ENCODE peak calls at places on chromosomes 2 and 18, in eight cellular contexts. One of them, this sample, is unnamed.

GRCh38 chr2:184305105-184305504 is 293.2 kb upstream of the ZNF804A start:
- DNase-seq in DND-41: no peak
- DNase-seq in K562: no peak
- DNase-seq in mammary epithelial cell: no peak
- DNase-seq in hepatocyte: no peak
- DNase-seq in endothelial cell of umbilical vein: no peak
- DNase-seq in neural progenitor cell: no peak
- DNase-seq in PC-9: no peak
- DNase-seq in this sample: peak

GRCh38 chr2:126244937-126245336 is 411.0 kb upstream of the GYPC start:
- DNase-seq in DND-41: peak
- DNase-seq in K562: peak
- DNase-seq in mammary epithelial cell: no peak
- DNase-seq in hepatocyte: peak
- DNase-seq in endothelial cell of umbilical vein: no peak
- DNase-seq in neural progenitor cell: peak
- DNase-seq in PC-9: peak
- DNase-seq in this sample: no peak

GRCh38 chr2:215862211-215862610 is 151.1 kb downstream of the MREG start:
- DNase-seq in DND-41: no peak
- DNase-seq in K562: no peak
- DNase-seq in mammary epithelial cell: no peak
- DNase-seq in hepatocyte: no peak
- DNase-seq in endothelial cell of umbilical vein: peak
- DNase-seq in neural progenitor cell: no peak
- DNase-seq in PC-9: no peak
- DNase-seq in this sample: no peak

GRCh38 chr2:133967326-133967725 is 286.5 kb upstream of the MGAT5 start:
- DNase-seq in DND-41: no peak
- DNase-seq in K562: no peak
- DNase-seq in mammary epithelial cell: no peak
- DNase-seq in hepatocyte: no peak
- DNase-seq in endothelial cell of umbilical vein: no peak
- DNase-seq in neural progenitor cell: no peak
- DNase-seq in PC-9: no peak
- DNase-seq in this sample: no peak

GRCh38 chr2:216693414-216694100 is 1.8 kb downstream of the IGFBP5 start:
- DNase-seq in DND-41: no peak
- DNase-seq in K562: no peak
- DNase-seq in mammary epithelial cell: no peak
- DNase-seq in hepatocyte: no peak
- DNase-seq in endothelial cell of umbilical vein: no peak
- DNase-seq in neural progenitor cell: peak
- DNase-seq in PC-9: no peak
- DNase-seq in this sample: no peak

GRCh38 chr18:37519506-37520135 is 46.0 kb downstream of the CELF4 start:
- DNase-seq in DND-41: no peak
- DNase-seq in K562: no peak
- DNase-seq in mammary epithelial cell: no peak
- DNase-seq in hepatocyte: no peak
- DNase-seq in endothelial cell of umbilical vein: no peak
- DNase-seq in neural progenitor cell: no peak
- DNase-seq in PC-9: no peak
- DNase-seq in this sample: no peak

GRCh38 chr18:39344487-39344886 is 1778.9 kb upstream of the CELF4 start:
- DNase-seq in DND-41: no peak
- DNase-seq in K562: no peak
- DNase-seq in mammary epithelial cell: no peak
- DNase-seq in hepatocyte: peak
- DNase-seq in endothelial cell of umbilical vein: no peak
- DNase-seq in neural progenitor cell: no peak
- DNase-seq in PC-9: no peak
- DNase-seq in this sample: no peak

GRCh38 chr2:5482929-5483331 is 209.3 kb upstream of the SOX11 start:
- DNase-seq in DND-41: peak
- DNase-seq in K562: no peak
- DNase-seq in mammary epithelial cell: no peak
- DNase-seq in hepatocyte: peak
- DNase-seq in endothelial cell of umbilical vein: no peak
- DNase-seq in neural progenitor cell: peak
- DNase-seq in PC-9: no peak
- DNase-seq in this sample: peak

GRCh38 chr2:33680906-33681305 is 81.8 kb upstream of the FAM98A start:
- DNase-seq in DND-41: no peak
- DNase-seq in K562: no peak
- DNase-seq in mammary epithelial cell: no peak
- DNase-seq in hepatocyte: no peak
- DNase-seq in endothelial cell of umbilical vein: no peak
- DNase-seq in neural progenitor cell: no peak
- DNase-seq in PC-9: no peak
- DNase-seq in this sample: no peak

GRCh38 chr2:17626986-17627385 is 86.5 kb downstream of the VSNL1 start:
- DNase-seq in DND-41: no peak
- DNase-seq in K562: no peak
- DNase-seq in mammary epithelial cell: no peak
- DNase-seq in hepatocyte: no peak
- DNase-seq in endothelial cell of umbilical vein: no peak
- DNase-seq in neural progenitor cell: no peak
- DNase-seq in PC-9: no peak
- DNase-seq in this sample: peak

GRCh38 chr2:70002241-70002896 is 40.9 kb upstream of the ASPRV1 start:
- DNase-seq in DND-41: peak
- DNase-seq in K562: peak
- DNase-seq in mammary epithelial cell: no peak
- DNase-seq in hepatocyte: no peak
- DNase-seq in endothelial cell of umbilical vein: peak
- DNase-seq in neural progenitor cell: no peak
- DNase-seq in PC-9: no peak
- DNase-seq in this sample: no peak

GRCh38 chr2:223835701-223836532 is 1.5 kb downstream of the AP1S3 start:
- DNase-seq in DND-41: no peak
- DNase-seq in K562: no peak
- DNase-seq in mammary epithelial cell: peak
- DNase-seq in hepatocyte: peak
- DNase-seq in endothelial cell of umbilical vein: no peak
- DNase-seq in neural progenitor cell: no peak
- DNase-seq in PC-9: peak
- DNase-seq in this sample: no peak

GRCh38 chr2:165162466-165162865 is 41.4 kb downstream of the SCN3A start:
- DNase-seq in DND-41: no peak
- DNase-seq in K562: no peak
- DNase-seq in mammary epithelial cell: no peak
- DNase-seq in hepatocyte: no peak
- DNase-seq in endothelial cell of umbilical vein: no peak
- DNase-seq in neural progenitor cell: no peak
- DNase-seq in PC-9: no peak
- DNase-seq in this sample: no peak

GRCh38 chr2:11329759-11330158 is 14.7 kb downstream of the ROCK2 start:
- DNase-seq in DND-41: no peak
- DNase-seq in K562: no peak
- DNase-seq in mammary epithelial cell: peak
- DNase-seq in hepatocyte: no peak
- DNase-seq in endothelial cell of umbilical vein: no peak
- DNase-seq in neural progenitor cell: no peak
- DNase-seq in PC-9: no peak
- DNase-seq in this sample: no peak

GRCh38 chr18:78138993-78139496 is 840.6 kb upstream of the SALL3 start:
- DNase-seq in DND-41: no peak
- DNase-seq in K562: no peak
- DNase-seq in mammary epithelial cell: no peak
- DNase-seq in hepatocyte: no peak
- DNase-seq in endothelial cell of umbilical vein: no peak
- DNase-seq in neural progenitor cell: peak
- DNase-seq in PC-9: no peak
- DNase-seq in this sample: no peak

GRCh38 chr2:159157361-159158045 is 129.0 kb downstream of the WDSUB1 start:
- DNase-seq in DND-41: no peak
- DNase-seq in K562: no peak
- DNase-seq in mammary epithelial cell: peak
- DNase-seq in hepatocyte: no peak
- DNase-seq in endothelial cell of umbilical vein: peak
- DNase-seq in neural progenitor cell: no peak
- DNase-seq in PC-9: no peak
- DNase-seq in this sample: no peak

GRCh38 chr2:168699834-168700417 is 102.5 kb upstream of the NOSTRIN start:
- DNase-seq in DND-41: no peak
- DNase-seq in K562: no peak
- DNase-seq in mammary epithelial cell: no peak
- DNase-seq in hepatocyte: peak
- DNase-seq in endothelial cell of umbilical vein: no peak
- DNase-seq in neural progenitor cell: no peak
- DNase-seq in PC-9: no peak
- DNase-seq in this sample: peak

GRCh38 chr2:4258563-4258962 is 555.2 kb downstream of the DCDC2C start:
- DNase-seq in DND-41: no peak
- DNase-seq in K562: no peak
- DNase-seq in mammary epithelial cell: no peak
- DNase-seq in hepatocyte: peak
- DNase-seq in endothelial cell of umbilical vein: peak
- DNase-seq in neural progenitor cell: no peak
- DNase-seq in PC-9: no peak
- DNase-seq in this sample: no peak

GRCh38 chr2:31736695-31737454 is 156.1 kb upstream of the SRD5A2 start:
- DNase-seq in DND-41: no peak
- DNase-seq in K562: no peak
- DNase-seq in mammary epithelial cell: no peak
- DNase-seq in hepatocyte: no peak
- DNase-seq in endothelial cell of umbilical vein: no peak
- DNase-seq in neural progenitor cell: no peak
- DNase-seq in PC-9: no peak
- DNase-seq in this sample: no peak
- H3K4me2 ChIP-seq in DND-41: no peak
- H3K4me2 ChIP-seq in K562: no peak
- H3K4me2 ChIP-seq in mammary epithelial cell: no peak
- H3K4me2 ChIP-seq in hepatocyte: no peak
- H3K4me2 ChIP-seq in endothelial cell of umbilical vein: no peak
- H3K4me2 ChIP-seq in neural progenitor cell: no peak
- H3K4me2 ChIP-seq in PC-9: peak
- H3K4me2 ChIP-seq in this sample: no peak

GRCh38 chr2:233223059-233223894 is 28.2 kb upstream of the ATG16L1 start:
- DNase-seq in DND-41: no peak
- DNase-seq in K562: no peak
- DNase-seq in mammary epithelial cell: no peak
- DNase-seq in hepatocyte: no peak
- DNase-seq in endothelial cell of umbilical vein: no peak
- DNase-seq in neural progenitor cell: no peak
- DNase-seq in PC-9: no peak
- DNase-seq in this sample: no peak
- TF ChIP-seq EZH2 in DND-41: no peak
- TF ChIP-seq EZH2 in K562: no peak
- TF ChIP-seq EZH2 in mammary epithelial cell: no peak
- TF ChIP-seq EZH2 in hepatocyte: no peak
- TF ChIP-seq EZH2 in endothelial cell of umbilical vein: no peak
- TF ChIP-seq EZH2 in neural progenitor cell: no peak
- TF ChIP-seq EZH2 in PC-9: no peak
- TF ChIP-seq EZH2 in this sample: no peak

GRCh38 chr2:99865818-99866676 is 276.3 kb downstream of the AFF3 start:
- DNase-seq in DND-41: no peak
- DNase-seq in K562: no peak
- DNase-seq in mammary epithelial cell: no peak
- DNase-seq in hepatocyte: no peak
- DNase-seq in endothelial cell of umbilical vein: no peak
- DNase-seq in neural progenitor cell: no peak
- DNase-seq in PC-9: no peak
- DNase-seq in this sample: peak
- H3K4me2 ChIP-seq in DND-41: no peak
- H3K4me2 ChIP-seq in K562: no peak
- H3K4me2 ChIP-seq in mammary epithelial cell: no peak
- H3K4me2 ChIP-seq in hepatocyte: no peak
- H3K4me2 ChIP-seq in endothelial cell of umbilical vein: no peak
- H3K4me2 ChIP-seq in neural progenitor cell: no peak
- H3K4me2 ChIP-seq in PC-9: no peak
- H3K4me2 ChIP-seq in this sample: peak

GRCh38 chr18:905948-906415 is 1.3 kb downstream of the ADCYAP1 start:
- DNase-seq in DND-41: no peak
- DNase-seq in K562: no peak
- DNase-seq in mammary epithelial cell: no peak
- DNase-seq in hepatocyte: no peak
- DNase-seq in endothelial cell of umbilical vein: no peak
- DNase-seq in neural progenitor cell: peak
- DNase-seq in PC-9: no peak
- DNase-seq in this sample: no peak

GRCh38 chr18:902179-902718 is 2.4 kb upstream of the ADCYAP1 start:
- DNase-seq in DND-41: no peak
- DNase-seq in K562: no peak
- DNase-seq in mammary epithelial cell: no peak
- DNase-seq in hepatocyte: peak
- DNase-seq in endothelial cell of umbilical vein: peak
- DNase-seq in neural progenitor cell: peak
- DNase-seq in PC-9: peak
- DNase-seq in this sample: peak

GRCh38 chr18:903703-904102 is 968 bp upstream of the ADCYAP1 start:
- DNase-seq in DND-41: peak
- DNase-seq in K562: peak
- DNase-seq in mammary epithelial cell: peak
- DNase-seq in hepatocyte: peak
- DNase-seq in endothelial cell of umbilical vein: peak
- DNase-seq in neural progenitor cell: peak
- DNase-seq in PC-9: peak
- DNase-seq in this sample: peak

GRCh38 chr18:905307-905947 is 756 bp downstream of the ADCYAP1 start:
- DNase-seq in DND-41: no peak
- DNase-seq in K562: no peak
- DNase-seq in mammary epithelial cell: no peak
- DNase-seq in hepatocyte: no peak
- DNase-seq in endothelial cell of umbilical vein: no peak
- DNase-seq in neural progenitor cell: peak
- DNase-seq in PC-9: no peak
- DNase-seq in this sample: no peak

DNA sequence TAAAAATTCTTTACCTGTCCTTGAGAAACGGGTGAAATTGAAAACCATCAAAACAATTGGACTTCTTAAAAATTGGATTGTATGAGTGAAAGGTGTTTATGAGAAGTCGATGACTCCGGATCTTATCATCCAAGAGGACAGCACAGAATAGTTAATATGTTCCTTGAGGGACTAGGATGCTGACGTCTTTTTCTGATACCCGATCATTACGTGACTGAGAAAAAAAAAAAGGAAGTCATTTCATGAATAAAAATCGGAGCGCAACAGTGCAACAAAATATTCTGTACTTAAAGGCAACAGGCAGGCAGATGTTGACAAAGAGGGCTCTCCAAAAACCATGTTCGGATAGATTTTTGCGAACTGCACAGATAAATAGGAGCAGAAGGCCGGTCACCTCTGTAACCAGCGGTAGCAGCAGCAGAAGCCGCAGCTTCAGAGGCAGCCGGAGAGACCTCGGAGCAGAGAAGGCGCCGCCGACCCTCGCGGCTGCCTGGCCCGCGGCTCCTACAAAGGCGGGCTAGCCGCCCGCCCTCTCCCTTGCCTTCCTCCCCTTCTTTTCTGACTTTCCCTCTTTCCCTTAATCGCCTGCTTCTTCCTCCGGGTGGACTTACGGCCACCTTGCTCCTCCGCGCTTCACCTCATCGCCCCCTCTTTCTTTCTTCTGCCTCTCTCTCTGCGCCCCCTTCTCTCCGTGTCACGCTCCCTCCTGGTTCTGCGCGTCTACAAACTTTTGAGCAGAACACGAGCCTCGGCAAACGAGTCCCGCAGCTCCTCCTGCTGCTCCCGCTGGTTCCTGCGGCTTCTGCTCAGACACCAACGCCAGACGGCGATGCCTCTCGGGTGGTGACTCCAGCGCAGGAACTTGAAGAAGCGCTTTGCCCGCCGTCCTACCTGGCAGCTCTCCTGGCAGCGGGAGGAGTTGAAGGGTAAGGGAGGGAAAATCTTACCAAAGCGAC is at the start of gene ADCYAP1:
- DNase-seq in DND-41: no peak
- DNase-seq in K562: no peak
- DNase-seq in mammary epithelial cell: no peak
- DNase-seq in hepatocyte: peak
- DNase-seq in endothelial cell of umbilical vein: no peak
- DNase-seq in neural progenitor cell: peak
- DNase-seq in PC-9: no peak
- DNase-seq in this sample: no peak
- TF ChIP-seq EZH2 in DND-41: no peak
- TF ChIP-seq EZH2 in K562: no peak
- TF ChIP-seq EZH2 in mammary epithelial cell: peak
- TF ChIP-seq EZH2 in hepatocyte: peak
- TF ChIP-seq EZH2 in endothelial cell of umbilical vein: peak
- TF ChIP-seq EZH2 in neural progenitor cell: peak
- TF ChIP-seq EZH2 in PC-9: no peak
- TF ChIP-seq EZH2 in this sample: peak

This sample was measured in astrocyte.